ENCODE peak calls at places on chromosomes 5 and 9, in seven cellular contexts. U is left lung, Y is epithelial cell of prostate, W is aorta, O is caudate nucleus, R is HT-29, D is anterior cingulate cortex. P is an unnamed sample.
A peak's percentile ranks its signal among the peaks of the same experiment; 100 is the strongest.

GRCh38 chr9:20269620-20270019 is 352.7 kb downstream of the MLLT3 start:
- DNase-seq in O (no peak), R (no peak), D (no peak), Y (peak; percentile 56), U (no peak), W (no peak), P (no peak)

GRCh38 chr5:33254581-33254980 is 186.2 kb upstream of the TARS1 start:
- DNase-seq in R (no peak), Y (no peak), D (no peak), O (no peak), U (no peak), W (no peak), P (no peak)

GRCh38 chr5:175385691-175386360 is 58.2 kb downstream of the DRD1 start:
- DNase-seq in D (no peak), O (no peak), R (peak; percentile 79), Y (peak; percentile 53), U (no peak), W (no peak), P (no peak)

GRCh38 chr9:87675466-87675865 is 50.5 kb upstream of the CTSL start:
- DNase-seq in U (no peak), D (no peak), O (no peak), Y (no peak), W (no peak), R (no peak), P (no peak)

GRCh38 chr5:137954131-137954879 is 65.0 kb downstream of the PKD2L2 start:
- DNase-seq in Y (peak; percentile 16), W (no peak), D (no peak), U (no peak), R (no peak), O (no peak), P (no peak)

GRCh38 chr5:127565586-127566270 is 48.3 kb downstream of the PRRC1 start:
- DNase-seq in W (no peak), Y (no peak), U (no peak), D (no peak), O (no peak), R (no peak), P (no peak)

GRCh38 chr5:126849101-126849678 is 72.3 kb downstream of the LMNB1 start:
- DNase-seq in U (no peak), W (no peak), R (no peak), D (no peak), O (no peak), Y (no peak), P (no peak)

GRCh38 chr5:158910782-158911692 is 188.7 kb downstream of the EBF1 start:
- DNase-seq in R (no peak), Y (no peak), O (no peak), U (no peak), W (no peak), D (no peak), P (no peak)

GRCh38 chr9:108687360-108687981 is 168.3 kb downstream of the ACTL7B start:
- DNase-seq in R (no peak), U (no peak), W (no peak), D (no peak), O (no peak), Y (peak; percentile 59), P (no peak)

GRCh38 chr5:50550274-50550673 is 109.2 kb upstream of the EMB start:
- DNase-seq in Y (no peak), O (no peak), W (no peak), D (no peak), U (no peak), R (no peak), P (no peak)

GRCh38 chr5:93395010-93395409 is 186.0 kb downstream of the NR2F1-AS1 start:
- DNase-seq in U (no peak), R (no peak), D (no peak), O (no peak), Y (no peak), W (no peak), P (no peak)

GRCh38 chr9:110131499-110131898 is 76.5 kb downstream of the C9orf152 start:
- DNase-seq in U (no peak), Y (no peak), O (no peak), D (no peak), R (no peak), W (no peak), P (no peak)

GRCh38 chr9:7234144-7234543 is 476.4 kb downstream of the KDM4C start:
- DNase-seq in R (peak; percentile 68), D (no peak), W (no peak), Y (no peak), O (no peak), U (no peak), P (no peak)

GRCh38 chr5:175816348-175816747 is 55.0 kb upstream of the CPLX2 start:
- DNase-seq in Y (no peak), W (peak; percentile 17), D (no peak), O (no peak), R (no peak), U (no peak), P (no peak)

GRCh38 chr5:103624748-103625147 is 62.2 kb upstream of the NUDT12 start:
- DNase-seq in R (no peak), D (no peak), O (no peak), U (peak; percentile 6), Y (no peak), W (no peak), P (no peak)

GRCh38 chr5:1470762-1471211 is 25.5 kb upstream of the SLC6A3 start:
- DNase-seq in Y (no peak), D (no peak), R (no peak), W (peak; percentile 78), U (peak; percentile 75), O (no peak), P (no peak)

GRCh38 chr9:72327631-72328030 is 37.4 kb downstream of the ZFAND5 start:
- DNase-seq in W (no peak), Y (no peak), U (no peak), D (no peak), R (no peak), O (no peak), P (no peak)

GRCh38 chr9:132160802-132161742 is 786 bp upstream of the NTNG2 start:
- DNase-seq in O (no peak), R (no peak), W (no peak), D (no peak), U (peak; percentile 85), Y (no peak), P (no peak)

GRCh38 chr9:100222674-100223073 is 123.6 kb downstream of the INVS start:
- DNase-seq in W (no peak), Y (no peak), R (peak; percentile 35), D (no peak), O (no peak), U (no peak), P (no peak)

GRCh38 chr5:10434392-10434791 is 7.3 kb upstream of the ROPN1L start:
- DNase-seq in U (no peak), R (no peak), W (no peak), Y (no peak), O (no peak), D (no peak), P (no peak)

GRCh38 chr5:89282832-89283510 is 400.0 kb upstream of the MEF2C start:
- DNase-seq in U (no peak), W (no peak), Y (peak; percentile 59), O (no peak), R (no peak), D (no peak), P (no peak)

GRCh38 chr5:154947778-154948177 is 6.9 kb downstream of the MRPL22 start:
- DNase-seq in U (no peak), Y (no peak), W (no peak), O (no peak), R (no peak), D (no peak), P (no peak)

GRCh38 chr5:85441138-85441537 is 1056.5 kb upstream of the EDIL3 start:
- DNase-seq in Y (no peak), D (no peak), R (no peak), U (no peak), W (no peak), O (no peak), P (no peak)

GRCh38 chr5:177194278-177194677 is 60.7 kb downstream of the NSD1 start:
- DNase-seq in O (no peak), D (no peak), U (no peak), W (no peak), Y (no peak), R (peak; percentile 48), P (no peak)

GRCh38 chr9:34267660-34268059 is 61.4 kb downstream of the KIF24 start:
- DNase-seq in Y (no peak), R (peak; percentile 30), D (no peak), W (no peak), U (no peak), O (no peak), P (no peak)

GRCh38 chr9:123329329-123329955 is 26.6 kb upstream of the CRB2 start:
- DNase-seq in R (peak; percentile 83), W (no peak), Y (peak; percentile 58), O (no peak), U (no peak), D (no peak), P (no peak)